ENCODE peak calls at places on chromosomes 3 and 15, in ten cellular contexts. Y, A, M, I, T, P, F, G, W and N are unnamed samples.

GRCh38 chr15:94234300-94234699 is 2.9 kb downstream of the MCTP2 start:
- DNase-seq in Y (no peak), A (no peak), M (no peak), I (no peak), T (no peak), P (no peak), F (no peak), G (no peak), W (no peak), N (no peak)

GRCh38 chr15:100880139-100880896 is 687 bp downstream of the ALDH1A3 start:
- DNase-seq in Y (no peak), A (peak; percentile 53), M (no peak), I (no peak), T (no peak), P (peak; percentile 35), F (no peak), G (no peak), W (no peak), N (peak; percentile 35)

GRCh38 chr3:119342176-119342575 is 48.0 kb downstream of the ARHGAP31 start:
- DNase-seq in Y (no peak), A (no peak), M (no peak), I (no peak), T (no peak), P (no peak), F (no peak), G (no peak), W (no peak), N (no peak)

GRCh38 chr3:39533226-39533625 is 65.7 kb downstream of the MOBP start:
- DNase-seq in Y (no peak), A (no peak), M (no peak), I (no peak), T (no peak), P (no peak), F (no peak), G (no peak), W (no peak), N (no peak)

GRCh38 chr3:129769616-129770015 is 123.9 kb downstream of the TMCC1 start:
- DNase-seq in Y (no peak), A (no peak), M (no peak), I (no peak), T (no peak), P (no peak), F (no peak), G (no peak), W (no peak), N (no peak)

GRCh38 chr3:135905058-135905724 is 60.3 kb upstream of the PPP2R3A start:
- DNase-seq in Y (peak; percentile 12), A (peak; percentile 28), M (no peak), I (no peak), T (no peak), P (no peak), F (no peak), G (no peak), W (no peak), N (peak; percentile 33)

GRCh38 chr15:50049871-50050270 is 69.2 kb downstream of the ATP8B4 start:
- DNase-seq in Y (no peak), A (no peak), M (no peak), I (no peak), T (no peak), P (peak; percentile 91), F (no peak), G (no peak), W (no peak), N (peak; percentile 70)

GRCh38 chr15:99961011-99961441 is 227.8 kb upstream of the LYSMD4 start:
- DNase-seq in Y (peak; percentile 30), A (peak; percentile 49), M (no peak), I (no peak), T (no peak), P (no peak), F (no peak), G (peak; percentile 16), W (no peak), N (no peak)

GRCh38 chr3:143168518-143169192 is 49.1 kb downstream of the CHST2 start:
- DNase-seq in Y (no peak), A (no peak), M (no peak), I (no peak), T (no peak), P (peak; percentile 31), F (no peak), G (no peak), W (no peak), N (peak; percentile 8)

GRCh38 chr15:66105286-66105984 is 148.1 kb downstream of the MEGF11 start:
- DNase-seq in Y (no peak), A (peak; percentile 87), M (no peak), I (no peak), T (no peak), P (no peak), F (no peak), G (no peak), W (no peak), N (no peak)

GRCh38 chr3:4503050-4503449 is 9.9 kb downstream of the ITPR1 start:
- DNase-seq in Y (no peak), A (no peak), M (no peak), I (peak; percentile 70), T (peak; percentile 94), P (no peak), F (peak; percentile 33), G (no peak), W (no peak), N (no peak)

GRCh38 chr3:30894521-30895289 is at the start of gene GADL1:
- DNase-seq in Y (peak; percentile 76), A (peak; percentile 77), M (peak; percentile 21), I (peak; percentile 4), T (no peak), P (peak; percentile 33), F (peak; percentile 6), G (no peak), W (no peak), N (no peak)

GRCh38 chr3:69880069-69880640 is 119.4 kb upstream of the SAMMSON start:
- DNase-seq in Y (no peak), A (no peak), M (no peak), I (no peak), T (no peak), P (no peak), F (no peak), G (no peak), W (no peak), N (no peak)

GRCh38 chr15:85607842-85608241 is 186.9 kb downstream of the KLHL25 start:
- DNase-seq in Y (no peak), A (no peak), M (no peak), I (no peak), T (no peak), P (peak; percentile 86), F (no peak), G (peak; percentile 60), W (peak; percentile 60), N (peak; percentile 93)

GRCh38 chr3:42853739-42854302 is 21.9 kb downstream of the CYP8B1 start:
- DNase-seq in Y (no peak), A (no peak), M (no peak), I (no peak), T (no peak), P (no peak), F (no peak), G (no peak), W (no peak), N (no peak)

GRCh38 chr3:50271314-50272072 is 2.5 kb downstream of the SEMA3B start:
- DNase-seq in Y (no peak), A (no peak), M (no peak), I (no peak), T (no peak), P (no peak), F (no peak), G (no peak), W (no peak), N (no peak)

GRCh38 chr3:50269460-50269859 is 513 bp downstream of the SEMA3B start:
- DNase-seq in Y (no peak), A (no peak), M (peak; percentile 29), I (no peak), T (no peak), P (no peak), F (no peak), G (no peak), W (no peak), N (no peak)

GRCh38 chr3:50270841-50271240 is 1.9 kb downstream of the SEMA3B start:
- DNase-seq in Y (no peak), A (no peak), M (peak; percentile 27), I (no peak), T (no peak), P (no peak), F (no peak), G (no peak), W (no peak), N (no peak)

GRCh38 chr3:50269977-50270413 is 1.0 kb downstream of the SEMA3B start:
- DNase-seq in Y (no peak), A (no peak), M (peak; percentile 41), I (no peak), T (no peak), P (no peak), F (no peak), G (no peak), W (no peak), N (peak; percentile 45)

DNA sequence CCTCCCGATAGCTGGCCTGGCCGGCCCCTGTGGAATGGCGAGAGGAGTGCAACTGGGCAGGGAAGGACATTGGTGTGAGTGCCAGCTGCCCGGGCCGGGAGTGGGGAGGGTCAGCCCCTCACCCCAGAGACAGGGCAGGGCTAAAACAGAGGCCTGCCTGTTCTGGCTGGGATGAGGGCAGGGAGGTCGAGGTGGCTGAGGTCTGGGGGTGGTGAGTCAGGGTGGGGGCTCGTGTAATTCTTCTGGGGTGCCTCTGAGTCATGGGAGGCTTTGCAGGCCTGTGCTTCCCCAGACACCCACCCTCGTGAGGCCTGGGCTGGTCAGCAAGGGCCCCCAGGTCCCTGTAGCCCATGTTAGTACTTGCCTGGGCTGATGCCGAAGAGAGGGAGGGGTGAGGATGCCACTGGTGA is 1.5 kb downstream of the SEMA3B start:
- DNase-seq in Y (no peak), A (no peak), M (peak; percentile 30), I (no peak), T (no peak), P (no peak), F (no peak), G (no peak), W (no peak), N (no peak)
- H3K4me3 ChIP-seq in Y (no peak overlapping the region), A (no peak overlapping the region), M (peak overlapping the region; percentile 14), I (no peak overlapping the region), T (no peak overlapping the region), P (no peak overlapping the region), F (no peak overlapping the region), G (no peak overlapping the region), W (no peak overlapping the region), N (no peak overlapping the region)

GRCh38 chr3:15490158-15490557 is 31.3 kb downstream of the COLQ start:
- DNase-seq in Y (no peak), A (no peak), M (no peak), I (no peak), T (no peak), P (no peak), F (no peak), G (no peak), W (no peak), N (no peak)
- TF ChIP-seq CTCF in Y (no peak), A (no peak), M (no peak), I (no peak), T (no peak), P (no peak), F (no peak), G (no peak), W (no peak), N (no peak)

GRCh38 chr3:187742351-187743171 is 2.7 kb downstream of the BCL6 start:
- DNase-seq in Y (no peak), A (no peak), M (no peak), I (no peak), T (peak; percentile 63), P (peak; percentile 51), F (no peak), G (no peak), W (no peak), N (peak; percentile 82)
- H3K4me3 ChIP-seq in Y (peak overlapping the region; percentile 70), A (peak overlapping the region; percentile 78), M (peak overlapping the region; percentile 88), I (no peak overlapping the region), T (peak overlapping the region; percentile 86), P (peak overlapping the region; percentile 47), F (no peak overlapping the region), G (peak overlapping the region; percentile 94), W (peak overlapping the region; percentile 95), N (peak overlapping the region; percentile 87)

GRCh38 chr3:192772495-192772894 is 45.2 kb upstream of the FGF12 start:
- DNase-seq in Y (peak; percentile 66), A (peak; percentile 61), M (no peak), I (peak; percentile 26), T (no peak), P (peak; percentile 22), F (no peak), G (no peak), W (no peak), N (peak; percentile 12)
- TF ChIP-seq CTCF in Y (peak; percentile 75), A (peak; percentile 66), M (no peak), I (peak; percentile 35), T (peak; percentile 62), P (peak; percentile 24), F (peak; percentile 60), G (no peak), W (peak; percentile 47), N (peak; percentile 43)